ENCODE peak calls at places on chromosome 2, in nine cellular contexts. R is testis, M is A549, Y is tibial artery, L is suprapubic skin, A is GM23248, B is coronary artery, Q is cardiac muscle cell, T is upper lobe of right lung. D is an unnamed sample.

GRCh38 chr2:237327191-237327590 is 86.8 kb downstream of the COL6A3 start:
- DNase-seq in R (no peak), M (no peak), Y (no peak), L (no peak), A (no peak), B (no peak), Q (no peak), T (no peak), D (no peak)

GRCh38 chr2:43265006-43265770 is 38.8 kb upstream of the ZFP36L2 start:
- DNase-seq in R (no peak), M (no peak), Y (peak), L (no peak), A (peak), B (no peak), Q (peak), T (no peak), D (peak)

GRCh38 chr2:223328578-223328977 is 273.6 kb downstream of the SCG2 start:
- DNase-seq in R (no peak), M (no peak), Y (no peak), L (no peak), A (no peak), B (no peak), Q (no peak), T (no peak), D (no peak)

GRCh38 chr2:170715932-170716777 is 1.0 kb downstream of the SP5 start:
- DNase-seq in R (no peak), M (no peak), Y (no peak), L (no peak), A (no peak), B (no peak), Q (no peak), T (peak), D (no peak)

GRCh38 chr2:240739797-240740196 is 48.1 kb downstream of the AQP12A start:
- DNase-seq in R (no peak), M (no peak), Y (no peak), L (no peak), A (no peak), B (no peak), Q (no peak), T (no peak), D (no peak)

GRCh38 chr2:192035731-192036442 is 158.8 kb downstream of the TMEFF2 start:
- DNase-seq in R (no peak), M (no peak), Y (no peak), L (no peak), A (peak), B (no peak), Q (no peak), T (no peak), D (no peak)

GRCh38 chr2:177397501-177398289 is 5.1 kb downstream of the AGPS start:
- DNase-seq in R (no peak), M (no peak), Y (no peak), L (no peak), A (peak), B (no peak), Q (no peak), T (no peak), D (peak)

GRCh38 chr2:86274918-86275275 is 62.5 kb downstream of the REEP1 start:
- DNase-seq in R (no peak), M (no peak), Y (no peak), L (no peak), A (no peak), B (no peak), Q (peak), T (no peak), D (peak)

GRCh38 chr2:231701456-231702373 is 6.6 kb upstream of the PTMA start:
- DNase-seq in R (no peak), M (no peak), Y (no peak), L (no peak), A (peak), B (no peak), Q (no peak), T (peak), D (no peak)

GRCh38 chr2:170739507-170740046 is 24.4 kb downstream of the SP5 start:
- DNase-seq in R (no peak), M (no peak), Y (no peak), L (no peak), A (no peak), B (no peak), Q (no peak), T (no peak), D (no peak)

DNA sequence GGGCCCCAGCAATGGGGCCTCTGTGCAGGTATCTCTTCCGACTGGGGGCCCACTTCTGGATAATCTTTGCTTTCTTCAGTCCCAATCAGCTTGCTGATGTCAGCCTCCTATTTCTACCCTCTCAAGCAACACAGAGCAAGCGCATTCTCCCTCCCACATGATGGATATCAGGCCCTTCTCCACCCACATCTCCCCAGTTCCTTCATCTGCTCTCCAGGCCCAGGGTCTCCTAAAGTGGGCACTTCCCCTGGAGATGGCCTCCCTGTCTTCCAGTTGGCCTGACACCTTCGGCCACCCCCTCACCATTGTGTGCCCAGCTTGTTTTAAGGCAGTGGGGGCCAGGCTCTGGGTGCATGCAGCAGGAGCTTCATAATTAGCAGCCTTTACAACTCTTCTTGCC is 96.6 kb upstream of the MCFD2 start:
- DNase-seq in R (no peak), M (no peak), Y (no peak), L (no peak), A (no peak), B (no peak), Q (no peak), T (no peak), D (no peak)
- H3K27ac ChIP-seq in R (no peak), M (no peak), Y (peak), L (no peak), A (no peak), B (no peak), Q (peak), T (no peak), D (no peak)

GRCh38 chr2:25251032-25251460 is 82.7 kb upstream of the POMC start:
- DNase-seq in R (no peak), M (no peak), Y (no peak), L (no peak), A (no peak), B (no peak), Q (no peak), T (no peak), D (no peak)
- H3K4me3 ChIP-seq in R (peak), M (peak), Y (peak), L (peak), A (no peak), B (peak), Q (peak), T (peak), D (peak)

GRCh38 chr2:96617012-96617411 is 21.1 kb downstream of the KANSL3 start:
- DNase-seq in R (no peak), M (no peak), Y (no peak), L (no peak), A (no peak), B (no peak), Q (no peak), T (no peak), D (no peak)
- H3K27ac ChIP-seq in R (no peak), M (no peak), Y (peak), L (peak), A (peak), B (peak), Q (no peak), T (peak), D (peak)

GRCh38 chr2:65349863-65350262 is 82.5 kb downstream of the SPRED2 start:
- DNase-seq in R (peak), M (no peak), Y (no peak), L (no peak), A (peak), B (no peak), Q (peak), T (no peak), D (peak)
- H3K4me3 ChIP-seq in R (no peak), M (no peak), Y (no peak), L (no peak), A (no peak), B (no peak), Q (no peak), T (no peak), D (no peak)